ENCODE peak calls at places on chromosomes 3 and 15, in four cellular contexts. M is stomach, C is right cardiac atrium, F is SK-N-SH. A is an unnamed sample.

GRCh38 chr15:67968564-67969440 is 85.3 kb upstream of the PIAS1 start:
- DNase-seq in M (no peak), C (no peak), F (no peak), A (no peak)

GRCh38 chr15:38010390-38010789 is 76.0 kb downstream of the TMCO5A start:
- DNase-seq in C (no peak), F (no peak), M (no peak), A (no peak)

GRCh38 chr15:62476163-62476562 is 311.1 kb upstream of the C2CD4B start:
- DNase-seq in C (no peak), M (no peak), F (no peak), A (no peak)

GRCh38 chr3:177673105-177673804 is 476.0 kb upstream of the TBL1XR1 start:
- DNase-seq in C (no peak), F (no peak), M (no peak), A (no peak)

GRCh38 chr3:112676659-112677234 is 35.8 kb upstream of the CCDC80 start:
- DNase-seq in F (no peak), M (peak), C (peak), A (peak)

GRCh38 chr3:156406393-156406792 is 148.5 kb downstream of the SSR3 start:
- DNase-seq in F (no peak), M (no peak), C (no peak), A (no peak)

GRCh38 chr3:119613201-119613600 is 15.5 kb downstream of the PLA1A start:
- DNase-seq in F (no peak), C (no peak), M (no peak), A (no peak)

GRCh38 chr3:11634081-11634635 is 9.6 kb downstream of the VGLL4 start:
- DNase-seq in C (no peak), F (no peak), M (no peak), A (no peak)

GRCh38 chr15:44207643-44208042 is 12.6 kb upstream of the FRMD5 start:
- DNase-seq in C (no peak), F (no peak), M (no peak), A (no peak)

GRCh38 chr3:42189071-42189470 is 76.9 kb downstream of the CCK start:
- DNase-seq in M (no peak), F (no peak), C (no peak), A (peak)

GRCh38 chr15:89335289-89336041 is 841 bp upstream of the POLG start:
- DNase-seq in M (no peak), F (peak), C (no peak), A (peak)

GRCh38 chr3:139110072-139110830 is 65.6 kb upstream of the PRR23C start:
- DNase-seq in M (no peak), F (no peak), C (no peak), A (no peak)

GRCh38 chr3:163657088-163657487 is 1421.2 kb downstream of the SI start:
- DNase-seq in C (no peak), F (no peak), M (no peak), A (no peak)

GRCh38 chr3:1092771-1093170 is at the start of gene CNTN6:
- DNase-seq in C (no peak), M (no peak), F (peak), A (no peak)

GRCh38 chr15:97425596-97425995 is 534.9 kb upstream of the ARRDC4 start:
- DNase-seq in M (no peak), C (no peak), F (no peak), A (no peak)

GRCh38 chr3:180871901-180872300 is 40.6 kb upstream of the FXR1 start:
- DNase-seq in M (no peak), C (no peak), F (no peak), A (no peak)

GRCh38 chr3:47193871-47194859 is 30.3 kb upstream of the SETD2 start:
- DNase-seq in C (no peak), F (no peak), M (no peak), A (no peak)

GRCh38 chr15:40763801-40764765 is at the start of gene GCHFR:
- DNase-seq in F (peak), M (peak), C (peak), A (peak)

GRCh38 chr3:78163379-78163778 is 1123.5 kb downstream of the ROBO2 start:
- DNase-seq in F (no peak), M (no peak), C (no peak), A (no peak)

GRCh38 chr3:153293222-153293621 is 131.2 kb downstream of the RAP2B start:
- DNase-seq in C (no peak), M (no peak), F (no peak), A (no peak)

GRCh38 chr15:43519207-43519606 is 1.8 kb downstream of the MAP1A start:
- DNase-seq in M (no peak), F (peak), C (no peak), A (no peak)

GRCh38 chr3:40930131-40930538 is 269.2 kb upstream of the CTNNB1 start:
- DNase-seq in F (no peak), C (no peak), M (peak), A (peak)

GRCh38 chr3:191005790-191006189 is 143.3 kb upstream of the GMNC start:
- DNase-seq in C (no peak), F (no peak), M (no peak), A (no peak)

GRCh38 chr15:25052191-25052999 is 97.6 kb downstream of the SNRPN start:
- DNase-seq in C (no peak), M (peak), F (no peak), A (no peak)

GRCh38 chr15:92711457-92711831 is 55.9 kb upstream of the FAM174B start:
- DNase-seq in M (no peak), F (no peak), C (no peak), A (peak)

GRCh38 chr3:190504354-190505125 is 9.3 kb upstream of the IL1RAP start:
- DNase-seq in M (no peak), C (no peak), F (no peak), A (no peak)

GRCh38 chr3:16808393-16809107 is 76.2 kb upstream of the PLCL2 start:
- DNase-seq in M (no peak), F (no peak), C (no peak), A (no peak)

GRCh38 chr3:13704174-13704573 is 155.2 kb downstream of the FBLN2 start:
- DNase-seq in C (no peak), F (no peak), M (no peak), A (no peak)

GRCh38 chr3:47475029-47475569 is 642 bp downstream of the SCAP start:
- DNase-seq in M (no peak), F (peak), C (no peak), A (peak)

GRCh38 chr3:36969540-36970432 is 23.1 kb downstream of the EPM2AIP1 start:
- DNase-seq in C (no peak), F (peak), M (no peak), A (peak)

GRCh38 chr15:68589012-68589411 is 10.2 kb downstream of the CORO2B start:
- DNase-seq in C (no peak), F (no peak), M (no peak), A (no peak)

GRCh38 chr3:169931747-169932520 is 20.6 kb downstream of the SAMD7 start:
- DNase-seq in M (no peak), F (no peak), C (no peak), A (no peak)

GRCh38 chr15:40911139-40911538 is 16.9 kb downstream of the VPS18 start:
- DNase-seq in C (peak), M (no peak), F (peak), A (no peak)

GRCh38 chr3:10695595-10696285 is 120.3 kb upstream of the SLC6A11 start:
- DNase-seq in M (no peak), C (no peak), F (no peak), A (no peak)

GRCh38 chr3:1883489-1883888 is 215.2 kb upstream of the CNTN4 start:
- DNase-seq in M (no peak), F (peak), C (no peak), A (no peak)

GRCh38 chr3:93979850-93980677 is at the start of gene ARL13B:
- DNase-seq in M (peak), F (peak), C (peak), A (peak)

GRCh38 chr3:182342252-182342651 is 451.1 kb upstream of the ATP11B start:
- DNase-seq in F (no peak), M (no peak), C (no peak), A (no peak)

GRCh38 chr3:183428140-183429023 is at the start of gene MCF2L2:
- DNase-seq in C (peak), F (peak), M (peak), A (peak)

DNA sequence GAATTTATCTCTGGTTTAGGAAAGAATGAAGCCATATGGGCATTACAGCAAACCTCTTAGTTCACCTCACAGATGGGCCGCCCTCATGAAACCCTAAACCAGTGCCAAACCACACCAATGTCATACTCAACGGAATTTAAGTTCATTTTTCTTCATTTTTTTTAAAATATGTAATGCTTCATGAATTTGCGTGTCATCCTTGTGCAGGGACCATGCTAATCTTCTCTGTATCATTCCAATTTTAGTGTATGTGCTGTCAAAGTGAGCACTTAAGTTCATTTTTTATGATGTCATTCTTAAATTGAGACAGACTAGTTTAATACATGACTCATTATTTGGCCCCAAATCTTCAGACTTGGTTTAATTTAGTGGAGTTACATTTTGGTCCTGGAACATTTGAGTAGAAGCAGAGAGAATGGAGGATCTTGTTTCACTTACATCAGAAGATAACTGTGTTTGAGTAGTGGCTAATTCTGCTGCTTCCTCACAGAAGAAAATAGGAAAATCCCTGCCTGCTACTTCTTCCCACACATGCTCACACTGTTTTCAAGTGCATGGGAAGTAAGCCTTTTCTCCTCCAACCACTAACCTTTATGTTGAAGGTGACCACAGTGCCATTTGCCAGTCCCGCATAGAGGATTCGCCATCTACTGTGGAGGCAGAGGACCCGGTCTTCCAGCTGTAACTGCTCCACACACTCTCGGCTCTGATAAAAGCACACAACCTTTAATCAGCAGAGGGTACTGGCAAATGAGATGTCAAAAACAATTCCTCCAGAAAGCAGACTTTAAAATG is 63.3 kb downstream of the ZNF106 start:
- DNase-seq in F (no peak), C (no peak), M (no peak), A (no peak)
- H3K27ac ChIP-seq in F (peak), C (peak), M (no peak), A (no peak)

GRCh38 chr3:195209836-195210551 is 61.0 kb downstream of the XXYLT1 start:
- DNase-seq in F (peak), M (no peak), C (peak), A (peak)
- H3K27ac ChIP-seq in F (peak), M (peak), C (peak), A (peak)

GRCh38 chr3:196268270-196269163 is 19.0 kb downstream of the PCYT1A start:
- DNase-seq in C (no peak), F (no peak), M (no peak), A (no peak)
- H3K27ac ChIP-seq in C (no peak), F (peak), M (no peak), A (no peak)

DNA sequence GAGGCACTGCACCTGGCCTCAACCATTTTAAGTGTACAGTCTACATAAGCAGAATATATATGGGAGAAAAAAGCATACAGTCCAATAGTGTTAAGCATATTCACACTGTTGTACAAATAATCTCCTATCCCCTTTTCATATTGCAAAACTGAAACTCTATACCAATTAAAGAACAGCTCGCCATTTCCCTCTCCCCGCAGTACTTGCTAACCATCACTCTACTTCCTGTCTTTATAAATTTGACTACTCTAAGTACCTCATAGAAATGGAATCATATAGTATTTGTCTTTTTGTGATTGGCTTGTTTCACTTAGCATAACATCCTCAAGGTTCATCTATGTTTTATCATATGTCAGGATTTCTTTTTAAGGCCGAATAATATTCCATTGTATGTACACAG is 21.6 kb upstream of the TASOR start:
- DNase-seq in F (no peak), C (no peak), M (no peak), A (no peak)
- H3K27ac ChIP-seq in F (no peak), C (no peak), M (no peak), A (no peak)

GRCh38 chr15:65384505-65384894 is 6.7 kb upstream of the IGDCC3 start:
- DNase-seq in C (no peak), M (no peak), F (no peak), A (no peak)
- H3K27ac ChIP-seq in C (no peak), M (no peak), F (no peak), A (peak)

GRCh38 chr3:52122491-52122890 is 31.7 kb downstream of the POC1A start:
- DNase-seq in M (no peak), C (no peak), F (no peak), A (no peak)

GRCh38 chr3:52119826-52120225 is 34.4 kb downstream of the POC1A start:
- DNase-seq in F (no peak), M (no peak), C (peak), A (no peak)

GRCh38 chr3:52120576-52121458 is 33.4 kb downstream of the POC1A start:
- DNase-seq in M (no peak), F (no peak), C (peak), A (no peak)

GRCh38 chr3:52121813-52122212 is 32.4 kb downstream of the POC1A start:
- DNase-seq in F (no peak), C (no peak), M (no peak), A (no peak)

GRCh38 chr3:52121459-52121795 is 32.8 kb downstream of the POC1A start:
- DNase-seq in M (no peak), F (no peak), C (peak), A (no peak)
- H3K27ac ChIP-seq in M (no peak), F (no peak), C (peak), A (no peak)

DNA sequence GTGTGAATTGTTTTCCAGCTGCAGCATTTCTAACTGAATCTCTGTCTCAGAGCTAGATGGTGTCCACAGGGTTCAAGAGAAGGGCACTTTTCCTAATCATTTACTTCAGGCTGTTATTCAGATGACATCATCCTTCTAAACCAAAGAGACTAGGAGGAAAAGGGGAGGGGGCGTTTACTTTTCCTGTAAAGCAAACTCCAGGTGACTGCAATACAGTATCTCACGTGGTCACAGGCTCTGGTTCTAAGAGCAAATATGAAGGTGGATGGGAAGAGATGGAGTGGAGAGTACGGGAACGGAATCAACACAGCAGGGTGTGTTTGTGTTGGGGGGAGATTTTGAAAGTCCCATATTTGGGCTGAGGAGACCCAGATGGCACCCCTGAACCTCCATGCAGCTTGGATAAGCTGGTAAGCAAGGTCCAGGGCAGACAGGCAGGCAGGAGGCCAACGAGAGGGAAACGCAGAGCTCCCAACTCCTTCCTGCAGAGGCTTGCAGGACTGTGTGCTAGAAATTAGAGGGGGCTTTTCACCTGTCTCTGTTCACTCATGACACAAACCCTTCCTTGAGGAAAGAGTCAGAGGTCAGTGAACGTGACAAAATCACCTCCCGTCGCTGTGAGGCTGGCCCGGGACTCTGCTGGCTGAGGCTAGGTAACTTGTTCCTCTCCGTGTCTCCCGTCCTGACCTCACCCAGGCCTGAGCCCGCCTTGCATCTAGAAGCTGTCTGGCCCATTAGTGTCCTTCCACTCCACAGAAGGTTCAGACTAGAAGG is 151.2 kb downstream of the OPA1 start:
- DNase-seq in C (no peak), M (peak), F (no peak), A (no peak)
- H3K27ac ChIP-seq in C (no peak), M (peak), F (no peak), A (no peak)

A was measured in thyroid gland.